ENCODE peak calls at places on chromosomes 13 and 19, in nine cellular contexts. O is NCI-H146, K is mucosa of descending colon, G is endothelial cell of umbilical vein, T is osteoblast, V is WTC11, U is MV-4-11, X is kidney tubule cell, M is pancreas. L is an unnamed sample.

GRCh38 chr13:78160793-78161192 is 242.2 kb upstream of the EDNRB start:
- DNase-seq in G (no peak), T (no peak), V (no peak), K (no peak), U (peak), X (peak), O (peak), M (no peak), L (peak)

GRCh38 chr19:48595833-48596232 is 10.7 kb upstream of the SPACA4 start:
- DNase-seq in O (no peak), K (no peak), M (no peak), G (no peak), V (no peak), T (peak), X (no peak), U (no peak), L (no peak)

GRCh38 chr19:12872941-12873890 is 8.0 kb downstream of the DNASE2 start:
- DNase-seq in G (peak), U (peak), M (peak), T (peak), X (peak), K (peak), V (peak), O (no peak), L (peak)

GRCh38 chr19:1269478-1270167 is 491 bp downstream of the CIRBP start:
- DNase-seq in M (peak), O (peak), G (peak), X (peak), U (peak), T (peak), V (peak), K (peak), L (peak)

GRCh38 chr13:40158218-40158617 is 502.8 kb downstream of the COG6 start:
- DNase-seq in O (no peak), T (no peak), M (no peak), V (no peak), U (no peak), X (peak), K (no peak), G (peak), L (no peak)

GRCh38 chr13:99386495-99386894 is 79.3 kb upstream of the GPR183 start:
- DNase-seq in O (no peak), V (no peak), K (no peak), T (no peak), M (no peak), U (peak), G (no peak), X (no peak), L (no peak)

GRCh38 chr19:49436381-49437017 is 4.8 kb downstream of the SLC17A7 start:
- DNase-seq in K (no peak), V (peak), G (no peak), X (no peak), O (peak), U (no peak), M (peak), T (peak), L (no peak)

GRCh38 chr19:29449371-29449770 is 76.4 kb upstream of the VSTM2B start:
- DNase-seq in X (no peak), M (no peak), V (no peak), U (peak), T (no peak), G (no peak), O (no peak), K (no peak), L (no peak)

GRCh38 chr19:29302002-29302928 is 89.3 kb upstream of the UQCRFS1 start:
- DNase-seq in U (peak), X (no peak), K (no peak), M (no peak), V (no peak), O (no peak), G (no peak), T (no peak), L (no peak)

GRCh38 chr13:72970956-72971355 is 87.8 kb upstream of the KLF5 start:
- DNase-seq in T (no peak), O (no peak), G (no peak), K (no peak), X (no peak), U (no peak), M (no peak), V (no peak), L (no peak)

L was measured in KBM-7.